ENCODE peak calls at places on chromosomes 11 and 22, in nine cellular contexts. M is fibroblast of gingiva; U is iPS DF 19.7; D is GM12891; V is NCI-H1105 treated with DMSO at 0.1 percent for 48 hours; N is stimulated activated CD8-positive, alpha-beta memory T cell treated with anti-CD3 and anti-CD28 coated beads, Interleukin-4, amount 100 ng/mL, for 24 hours; A is naive thymus-derived CD4-positive, alpha-beta T cell; K is MV-4-11; F is progenitor cell of endocrine pancreas. W is an unnamed sample.

GRCh38 chr11:17600316-17601205 is 53.5 kb downstream of the OTOG start:
- DNase-seq in U (no peak), M (no peak), A (no peak), F (no peak), N (no peak), D (no peak), V (no peak), K (no peak), W (no peak)

GRCh38 chr11:19756675-19757475 is 44.2 kb downstream of the NAV2 start:
- DNase-seq in D (no peak), F (no peak), A (no peak), M (peak), U (no peak), N (no peak), K (no peak), V (no peak), W (no peak)

GRCh38 chr11:65646921-65647701 is 9.2 kb downstream of the SIPA1 start:
- DNase-seq in V (no peak), M (peak), A (no peak), K (no peak), F (no peak), N (no peak), D (no peak), U (no peak), W (no peak)

GRCh38 chr11:118205979-118206611 is 18.7 kb downstream of the JAML start:
- DNase-seq in V (no peak), F (no peak), N (no peak), K (peak), U (no peak), A (no peak), M (no peak), D (no peak), W (no peak)

GRCh38 chr22:40487663-40488249 is 117.4 kb downstream of the SGSM3 start:
- DNase-seq in F (no peak), K (peak), A (peak), D (no peak), V (peak), U (no peak), N (no peak), M (peak), W (no peak)

GRCh38 chr11:114317738-114318137 is 21.5 kb downstream of the NNMT start:
- DNase-seq in U (peak), D (no peak), V (no peak), K (peak), N (no peak), F (no peak), M (peak), A (no peak), W (no peak)

GRCh38 chr11:120894207-120894989 is 129.5 kb upstream of the TBCEL start:
- DNase-seq in F (no peak), U (no peak), V (peak), A (no peak), D (no peak), K (no peak), M (no peak), N (no peak), W (no peak)

GRCh38 chr22:23522642-23523251 is 57.3 kb downstream of the IGLL1 start:
- DNase-seq in U (no peak), A (no peak), F (no peak), N (no peak), V (no peak), K (no peak), D (no peak), M (no peak), W (peak)

GRCh38 chr11:117819096-117820040 is 5.2 kb downstream of the FXYD2 start:
- DNase-seq in F (peak), V (peak), D (no peak), K (peak), A (no peak), U (peak), N (no peak), M (peak), W (no peak)

GRCh38 chr11:83278351-83278750 is 7.8 kb downstream of the CCDC90B start:
- DNase-seq in D (no peak), M (no peak), V (no peak), K (no peak), F (no peak), U (no peak), A (no peak), N (no peak), W (no peak)

GRCh38 chr11:61903845-61904244 is 12.5 kb upstream of the FADS3 start:
- DNase-seq in M (no peak), A (no peak), F (no peak), V (no peak), D (no peak), U (no peak), K (no peak), N (no peak), W (no peak)

GRCh38 chr11:134878785-134879184 is 466.7 kb upstream of the B3GAT1 start:
- DNase-seq in F (no peak), M (no peak), U (no peak), A (no peak), K (no peak), D (no peak), N (no peak), V (no peak), W (no peak)

GRCh38 chr22:32499666-32500065 is 25.1 kb downstream of the FBXO7 start:
- DNase-seq in F (no peak), A (no peak), K (no peak), D (no peak), N (no peak), M (peak), U (no peak), V (no peak), W (no peak)

GRCh38 chr11:113549061-113549460 is 73.9 kb upstream of the DRD2 start:
- DNase-seq in V (no peak), U (no peak), K (no peak), M (no peak), N (no peak), F (no peak), A (no peak), D (no peak), W (no peak)

GRCh38 chr11:116046127-116046526 is 541.9 kb upstream of the CADM1 start:
- DNase-seq in V (no peak), N (no peak), M (no peak), F (no peak), D (no peak), A (no peak), K (no peak), U (no peak), W (no peak)

GRCh38 chr22:26291940-26292666 is 122.8 kb downstream of the SEZ6L start:
- DNase-seq in N (no peak), D (no peak), F (no peak), M (no peak), K (no peak), V (no peak), A (no peak), U (no peak), W (no peak)

GRCh38 chr11:111733009-111733408 is 33.2 kb downstream of the PPP2R1B start:
- DNase-seq in K (no peak), U (no peak), M (peak), V (no peak), N (no peak), D (no peak), A (no peak), F (no peak), W (no peak)

W was measured in GM12892.